ENCODE peak calls at places on chromosomes 6 and 20, in ten cellular contexts. N is HTR-8/SVneo; T is AG08395; L is stimulated activated CD4-positive, alpha-beta T cell treated with anti-CD3 and anti-CD28 coated beads, Interleukin-1b, Interleukin-23, amount 100 ng/mL, for 1 hour; I is activated naive CD4-positive, alpha-beta T cell treated with anti-CD3 and anti-CD28 coated beads, Interleukin-2, amount 10 ng/mL, durations not matched to agents 7 days and 5 days; G is NCI-H2029 treated with DMSO at 0.1 percent for 48 hours; U is Peyer's patch; D is tibial artery; E is mucosa of gallbladder; P is activated CD4-positive, alpha-beta T cell treated with anti-CD3 and anti-CD28 coated beads for 1 hour. Y is an unnamed sample.

GRCh38 chr6:111972714-111973678 is 80.9 kb upstream of the CCN6 start:
- DNase-seq in G (no peak), T (peak; percentile 83), E (peak; percentile 28), D (peak; percentile 80), N (peak; percentile 55), I (peak; percentile 74), U (no peak), P (peak; percentile 57), L (peak; percentile 13), Y (peak; percentile 77)

GRCh38 chr6:156407334-156407733 is 369.8 kb upstream of the ARID1B start:
- DNase-seq in E (no peak), L (no peak), N (no peak), G (no peak), U (no peak), T (no peak), P (no peak), I (no peak), D (no peak), Y (no peak)

GRCh38 chr6:128492386-128492785 is 28.0 kb downstream of the PTPRK start:
- DNase-seq in L (no peak), P (no peak), E (no peak), T (no peak), N (no peak), U (no peak), G (peak; percentile 44), D (no peak), I (no peak), Y (no peak)

GRCh38 chr20:53621482-53622246 is 28.0 kb upstream of the ZNF217 start:
- DNase-seq in E (peak; percentile 63), I (peak; percentile 28), G (no peak), U (peak; percentile 61), L (no peak), P (no peak), T (peak; percentile 76), D (peak; percentile 77), N (peak; percentile 86), Y (no peak)

GRCh38 chr20:25020901-25021301 is 28.4 kb upstream of the APMAP start:
- DNase-seq in I (no peak), N (no peak), D (peak; percentile 48), U (peak; percentile 31), T (no peak), P (no peak), E (no peak), L (no peak), G (no peak), Y (peak; percentile 24)

GRCh38 chr6:53862517-53863457 is 68.0 kb downstream of the LRRC1 start:
- DNase-seq in T (peak; percentile 79), U (no peak), E (no peak), D (no peak), I (no peak), N (no peak), P (no peak), L (no peak), G (no peak), Y (no peak)

GRCh38 chr20:18057106-18057993 is at the start of gene OVOL2:
- DNase-seq in I (no peak), L (no peak), U (peak; percentile 90), N (no peak), P (no peak), D (no peak), G (peak; percentile 58), T (no peak), E (peak; percentile 90), Y (no peak)

GRCh38 chr20:58670097-58670496 is 19.0 kb downstream of the STX16 start:
- DNase-seq in E (no peak), L (no peak), D (no peak), G (no peak), N (no peak), I (no peak), T (peak; percentile 49), P (no peak), U (no peak), Y (no peak)

GRCh38 chr20:59207235-59207634 is 43.6 kb downstream of the ZNF831 start:
- DNase-seq in U (no peak), G (no peak), E (no peak), I (no peak), D (no peak), L (no peak), N (no peak), P (no peak), T (no peak), Y (no peak)

GRCh38 chr6:106159531-106159940 is 73.4 kb downstream of the PRDM1 start:
- DNase-seq in G (no peak), L (no peak), U (no peak), I (no peak), P (no peak), N (peak; percentile 18), D (no peak), T (peak; percentile 95), E (no peak), Y (no peak)

GRCh38 chr20:3168079-3168828 is 5.1 kb downstream of the LZTS3 start:
- DNase-seq in P (no peak), T (no peak), L (no peak), U (peak; percentile 83), G (peak; percentile 52), D (peak; percentile 54), N (no peak), I (no peak), E (peak; percentile 79), Y (no peak)

GRCh38 chr20:5197847-5198650 is 71.2 kb downstream of the CDS2 start:
- DNase-seq in P (no peak), D (no peak), N (no peak), G (no peak), I (no peak), E (no peak), U (no peak), L (no peak), T (no peak), Y (no peak)